ENCODE peak calls at places on chromosomes 12 and 14, in five cellular contexts. I is HCT116, P is endodermal cell, S is 8988T, E is AG10803. Z is an unnamed sample.

GRCh38 chr14:70808023-70808401 is 1.3 kb downstream of the MAP3K9 start:
- DNase-seq in I (peak; percentile 59), P (no peak), S (no peak), E (no peak), Z (no peak)

GRCh38 chr14:44505588-44505987 is 1.5 kb downstream of the FSCB start:
- DNase-seq in I (no peak), P (peak; percentile 73), S (no peak), E (no peak), Z (no peak)

GRCh38 chr12:129629901-129630300 is 273.9 kb downstream of the TMEM132D start:
- DNase-seq in I (no peak), P (no peak), S (no peak), E (no peak), Z (no peak)

GRCh38 chr14:64769096-64770020 is 65.1 kb downstream of the PLEKHG3 start:
- DNase-seq in I (no peak), P (no peak), S (no peak), E (no peak), Z (no peak)

GRCh38 chr14:52279405-52279804 is 11.9 kb downstream of the PTGDR start:
- DNase-seq in I (no peak), P (no peak), S (no peak), E (peak; percentile 31), Z (no peak)

GRCh38 chr12:124448241-124448954 is 119.0 kb downstream of the NCOR2 start:
- DNase-seq in I (no peak), P (no peak), S (no peak), E (no peak), Z (no peak)

GRCh38 chr12:47014474-47014873 is 64.9 kb upstream of the PCED1B start:
- DNase-seq in I (no peak), P (no peak), S (no peak), E (peak; percentile 73), Z (no peak)

GRCh38 chr12:73187765-73188164 is 915.6 kb downstream of the TRHDE start:
- DNase-seq in I (no peak), P (no peak), S (no peak), E (no peak), Z (no peak)

GRCh38 chr14:85565862-85566296 is 35.9 kb downstream of the FLRT2 start:
- DNase-seq in I (no peak), P (no peak), S (no peak), E (peak; percentile 44), Z (no peak)

GRCh38 chr14:58270628-58271027 is 26.0 kb downstream of the PSMA3 start:
- DNase-seq in I (no peak), P (no peak), S (no peak), E (no peak), Z (no peak)

GRCh38 chr12:110635055-110635454 is 21.1 kb downstream of the TCTN1 start:
- DNase-seq in I (no peak), P (no peak), S (no peak), E (no peak), Z (no peak)

Z was measured in AG09309.